ENCODE peak calls at places on chromosome 12, in ten cellular contexts. I, H, Q, U, S, C, T, F, V and P are unnamed samples.

GRCh38 chr12:113727651-113728061 is 238.5 kb downstream of the RBM19 start:
- DNase-seq in I (no peak), H (no peak), Q (no peak), U (no peak), S (no peak), C (no peak), T (no peak), F (no peak), V (peak; percentile 39), P (no peak)

GRCh38 chr12:27424631-27425230 is 21.8 kb upstream of the SMCO2 start:
- DNase-seq in I (peak; percentile 35), H (no peak), Q (peak; percentile 52), U (no peak), S (peak; percentile 39), C (no peak), T (no peak), F (no peak), V (no peak), P (no peak)

GRCh38 chr12:93003540-93004239 is 74.6 kb upstream of the EEA1 start:
- DNase-seq in I (no peak), H (no peak), Q (no peak), U (no peak), S (no peak), C (no peak), T (no peak), F (no peak), V (no peak), P (no peak)

GRCh38 chr12:7989827-7990491 is 42.6 kb upstream of the FOXJ2 start:
- DNase-seq in I (no peak), H (no peak), Q (no peak), U (no peak), S (no peak), C (peak; percentile 66), T (no peak), F (peak; percentile 84), V (no peak), P (peak; percentile 85)

GRCh38 chr12:127162902-127163301 is 1104.1 kb upstream of the TMEM132C start:
- DNase-seq in I (no peak), H (peak; percentile 31), Q (no peak), U (no peak), S (no peak), C (no peak), T (no peak), F (peak; percentile 70), V (peak; percentile 35), P (no peak)

GRCh38 chr12:55908726-55909512 is 18.8 kb downstream of the PYM1 start:
- DNase-seq in I (no peak), H (no peak), Q (no peak), U (no peak), S (no peak), C (no peak), T (no peak), F (no peak), V (no peak), P (no peak)

GRCh38 chr12:92365333-92365732 is 219.7 kb upstream of the BTG1 start:
- DNase-seq in I (no peak), H (no peak), Q (no peak), U (no peak), S (no peak), C (no peak), T (no peak), F (no peak), V (no peak), P (no peak)

GRCh38 chr12:43332977-43333649 is 218.9 kb downstream of the ADAMTS20 start:
- DNase-seq in I (peak; percentile 14), H (no peak), Q (no peak), U (no peak), S (no peak), C (no peak), T (no peak), F (no peak), V (no peak), P (no peak)

GRCh38 chr12:6606331-6607131 is 648 bp downstream of the CHD4 start:
- DNase-seq in I (peak; percentile 50), H (no peak), Q (peak; percentile 60), U (peak; percentile 93), S (no peak), C (peak; percentile 62), T (peak; percentile 56), F (no peak), V (peak; percentile 73), P (peak; percentile 71)